ENCODE peak calls at places on chromosomes 3 and 15, in four cellular contexts. U, N, D and Z are unnamed samples.

GRCh38 chr15:34055868-34056595 is 17.0 kb upstream of the AVEN start:
- DNase-seq in N (no peak), U (no peak), D (no peak), Z (no peak)

GRCh38 chr15:50066693-50067092 is 52.3 kb downstream of the ATP8B4 start:
- DNase-seq in U (no peak), D (no peak), N (no peak), Z (no peak)

GRCh38 chr3:179565496-179565895 is 2.8 kb downstream of the ACTL6A start:
- DNase-seq in D (no peak), U (no peak), N (no peak), Z (peak; percentile 28)

GRCh38 chr3:129673897-129674797 is 67.7 kb upstream of the PLXND1 start:
- DNase-seq in N (no peak), U (no peak), D (no peak), Z (no peak)

GRCh38 chr3:63970596-63971468 is 52.5 kb downstream of the PSMD6 start:
- DNase-seq in D (no peak), U (no peak), N (peak; percentile 18), Z (no peak)

GRCh38 chr3:11808231-11808630 is 38.5 kb downstream of the TAMM41 start:
- DNase-seq in U (no peak), N (no peak), D (no peak), Z (no peak)

GRCh38 chr15:91953432-91953831 is 99.9 kb downstream of the SLCO3A1 start:
- DNase-seq in D (no peak), N (no peak), U (no peak), Z (no peak)

GRCh38 chr3:30518201-30518864 is 88.1 kb upstream of the TGFBR2 start:
- DNase-seq in D (no peak), U (peak; percentile 75), N (peak; percentile 68), Z (no peak)

GRCh38 chr15:49110158-49110944 is 45.0 kb downstream of the COPS2 start:
- DNase-seq in D (no peak), N (no peak), U (no peak), Z (no peak)

GRCh38 chr3:150407818-150408231 is 273 bp upstream of the TSC22D2 start:
- DNase-seq in U (no peak), D (no peak), N (no peak), Z (no peak)

GRCh38 chr3:34301313-34301712 is 502.9 kb downstream of the PDCD6IP start:
- DNase-seq in N (no peak), U (no peak), D (no peak), Z (no peak)

GRCh38 chr3:121897296-121897695 is 3.1 kb downstream of the SLC15A2 start:
- DNase-seq in D (no peak), N (no peak), U (no peak), Z (no peak)

DNA sequence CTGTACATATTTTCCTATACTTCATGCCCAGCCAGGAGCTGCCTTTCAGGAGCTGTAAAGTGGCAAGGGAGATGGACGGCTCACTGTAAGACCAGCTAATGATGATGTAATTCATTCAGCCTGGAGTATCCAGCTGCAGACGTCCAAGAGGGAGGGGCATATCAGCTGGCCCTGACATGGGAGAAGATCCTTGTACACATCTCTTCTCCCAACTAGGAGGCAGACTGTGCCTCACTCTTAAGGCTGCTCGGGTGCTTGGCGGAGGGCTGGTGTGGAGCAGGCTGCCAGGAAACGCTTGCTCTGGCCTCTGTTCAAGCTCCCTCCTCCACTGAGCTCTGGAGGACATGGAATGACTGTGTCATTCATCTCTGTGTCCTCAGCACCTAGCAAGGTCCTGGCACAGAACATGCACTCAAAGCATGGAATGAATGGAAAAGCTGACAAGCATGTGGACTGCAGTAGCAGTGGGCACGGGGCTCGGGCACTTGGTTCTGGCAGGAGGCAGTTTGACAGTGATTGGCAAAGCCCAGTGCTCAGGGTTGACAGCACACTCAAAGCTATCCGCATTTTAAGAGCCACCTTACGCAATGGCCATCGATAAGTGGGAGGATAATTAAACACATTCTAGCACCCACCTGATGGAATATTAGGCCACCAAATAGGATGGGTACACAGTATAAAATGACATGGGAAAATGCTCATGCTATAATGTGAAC is 72.4 kb downstream of the TBC1D2B start:
- DNase-seq in N (no peak), U (peak; percentile 51), D (no peak), Z (no peak)
- TF ChIP-seq MAX in N (no peak), U (no peak), D (no peak), Z (no peak)

DNA sequence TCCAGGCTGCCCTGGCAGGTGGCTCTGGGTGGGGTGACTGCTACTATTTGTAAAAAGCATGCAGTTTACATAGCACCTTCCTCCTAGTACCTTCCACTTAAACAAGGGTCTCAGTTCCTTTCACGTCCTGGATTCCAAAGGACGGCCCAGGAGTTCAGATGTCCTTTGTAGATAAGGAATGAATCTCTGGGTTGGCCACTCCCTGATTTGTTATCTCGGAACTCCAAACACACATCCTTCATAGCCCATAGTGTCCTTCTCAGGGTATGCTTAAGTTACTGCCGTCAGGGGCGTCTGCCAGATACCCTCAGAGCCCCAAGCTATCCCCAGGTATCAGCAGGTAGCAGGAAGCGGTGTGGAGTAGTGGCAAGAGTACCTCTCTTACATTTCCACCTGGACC is 101.1 kb upstream of the PLXNA1 start:
- DNase-seq in U (no peak), N (no peak), D (no peak), Z (no peak)
- TF ChIP-seq JUNB in U (no peak), N (no peak), D (no peak), Z (no peak)

DNA sequence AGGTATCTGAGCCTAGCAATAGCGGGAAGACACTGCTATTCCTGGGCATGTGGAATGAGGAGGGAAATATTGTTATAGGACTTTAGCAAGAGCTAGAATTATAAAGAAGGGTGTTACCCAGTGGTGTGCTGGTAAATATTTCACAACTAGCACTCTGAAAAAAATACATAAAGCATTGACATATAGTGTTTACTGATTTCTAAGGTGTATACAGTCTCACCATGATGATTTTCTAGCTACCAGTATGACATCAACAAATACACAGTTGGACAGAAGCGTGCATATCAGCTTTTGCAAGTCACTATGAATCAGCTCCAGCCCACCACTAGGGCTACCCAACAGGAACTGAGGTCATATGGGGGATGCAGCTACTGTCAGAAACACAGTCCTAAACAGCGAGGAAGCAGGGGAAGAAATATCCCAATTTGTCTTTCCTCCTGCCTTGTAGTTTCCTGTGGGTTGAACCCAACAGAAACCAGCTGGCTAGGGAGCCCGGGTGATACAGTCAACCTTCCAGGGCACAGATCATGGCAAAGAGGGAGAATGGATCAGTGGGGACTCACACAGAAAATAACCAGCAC is 39.6 kb downstream of the HGD start:
- DNase-seq in D (peak; percentile 83), N (no peak), U (peak; percentile 85), Z (no peak)
- TF ChIP-seq MAX in D (no peak), N (no peak), U (no peak), Z (no peak)

GRCh38 chr15:57924536-57924935 is 141.0 kb downstream of the ALDH1A2 start:
- DNase-seq in U (no peak), D (no peak), N (no peak), Z (no peak)

GRCh38 chr15:57921371-57921770 is 144.1 kb downstream of the ALDH1A2 start:
- DNase-seq in D (no peak), U (no peak), N (no peak), Z (no peak)

GRCh38 chr15:57923750-57924149 is 141.8 kb downstream of the ALDH1A2 start:
- DNase-seq in D (no peak), N (no peak), U (no peak), Z (no peak)

GRCh38 chr15:57922780-57923179 is 142.7 kb downstream of the ALDH1A2 start:
- DNase-seq in N (no peak), D (no peak), U (peak; percentile 5), Z (no peak)

DNA sequence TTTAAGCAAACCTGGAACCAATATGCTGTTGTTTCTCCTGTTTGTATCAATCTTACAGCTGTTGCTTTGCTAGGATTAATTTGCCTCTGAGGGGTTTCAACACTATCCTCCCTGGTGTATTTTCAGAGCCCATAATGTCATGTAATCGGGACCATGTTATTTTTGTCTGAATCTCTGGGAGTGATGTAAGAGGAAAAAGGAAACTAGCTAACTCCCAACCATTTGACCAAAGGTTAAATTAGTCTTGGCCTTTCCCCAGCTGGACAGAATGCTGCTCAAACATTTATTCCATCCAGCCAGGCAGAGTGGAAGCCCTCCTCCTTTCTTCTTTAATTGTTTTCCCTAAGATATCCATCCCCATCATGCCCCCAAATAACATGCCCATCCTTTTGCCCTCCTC is 142.2 kb downstream of the ALDH1A2 start:
- DNase-seq in U (no peak), D (no peak), N (no peak), Z (no peak)
- TF ChIP-seq JUNB in U (no peak), D (no peak), N (no peak), Z (no peak)